ENCODE peak calls at places on chromosome 22, in four cellular contexts. F is IMR-90, N is trophoblast cell, W is H9. O is an unnamed sample.

GRCh38 chr22:48717076-48717810 is 1110.4 kb downstream of the BRD1 start:
- DNase-seq in F (no peak), N (peak), W (no peak), O (no peak)

GRCh38 chr22:48379371-48379770 is 1448.3 kb downstream of the BRD1 start:
- DNase-seq in F (no peak), N (no peak), W (no peak), O (no peak)

GRCh38 chr22:24685804-24686203 is 82.8 kb downstream of the GGT1 start:
- DNase-seq in F (no peak), N (no peak), W (peak), O (peak)

GRCh38 chr22:22168190-22168940 is 76.2 kb upstream of the VPREB1 start:
- DNase-seq in F (peak), N (peak), W (peak), O (no peak)

GRCh38 chr22:45946805-45947600 is 30.0 kb downstream of the WNT7B start:
- DNase-seq in F (no peak), N (no peak), W (no peak), O (no peak)

GRCh38 chr22:25666308-25666707 is 75.7 kb upstream of the MYO18B start:
- DNase-seq in F (no peak), N (no peak), W (peak), O (no peak)

GRCh38 chr22:45647532-45648225 is 24.0 kb upstream of the ATXN10 start:
- DNase-seq in F (no peak), N (no peak), W (no peak), O (no peak)

GRCh38 chr22:26547426-26547825 is 35.2 kb upstream of the TFIP11 start:
- DNase-seq in F (peak), N (no peak), W (no peak), O (no peak)

GRCh38 chr22:49827307-49827852 is 293 bp downstream of the BRD1 start:
- DNase-seq in F (no peak), N (no peak), W (no peak), O (no peak)

GRCh38 chr22:19432092-19432844 is at the start of gene MRPL40:
- DNase-seq in F (peak), N (peak), W (peak), O (peak)
- H3K14ac ChIP-seq in F (peak), N (peak), W (peak), O (peak)

GRCh38 chr22:19889951-19890350 is 35.3 kb upstream of the GNB1L start:
- DNase-seq in F (no peak), N (no peak), W (no peak), O (no peak)
- H4K91ac ChIP-seq in F (peak), N (peak), W (no peak), O (no peak)

DNA sequence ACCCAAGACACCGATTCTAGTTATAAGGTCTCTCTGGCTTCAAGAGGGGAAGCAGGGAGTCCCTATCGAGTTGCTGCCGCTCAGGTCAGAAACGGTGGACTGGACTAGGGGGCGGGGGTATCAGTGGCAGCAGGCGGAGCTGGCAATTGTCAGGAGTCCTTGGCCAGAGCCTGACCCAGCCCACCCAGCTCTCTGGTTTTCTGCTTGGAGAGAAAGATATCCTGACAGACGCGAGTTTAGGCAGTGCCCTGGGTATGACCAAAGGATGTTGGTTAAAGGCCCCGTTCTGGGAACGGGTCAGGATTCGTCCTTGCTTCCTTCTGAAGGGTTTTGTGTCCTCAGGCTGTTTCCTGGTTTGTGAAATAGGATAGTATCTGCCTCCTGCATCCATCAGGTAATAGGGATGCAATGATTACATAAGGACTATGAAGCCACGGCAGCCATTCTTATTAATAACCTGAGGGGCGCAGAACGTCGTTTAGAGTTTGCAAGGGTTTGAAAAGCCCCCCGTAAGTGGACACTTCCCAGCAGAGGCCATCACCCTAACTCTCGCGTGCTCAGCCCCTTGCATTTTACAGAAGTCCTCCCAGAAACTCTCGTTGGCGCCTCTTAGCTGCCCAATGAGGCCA is 700 bp upstream of the DEPDC5 start:
- DNase-seq in F (no peak), N (peak), W (peak), O (peak)
- H3K14ac ChIP-seq in F (peak), N (peak), W (no peak), O (no peak)

GRCh38 chr22:40808018-40808841 is 10.9 kb downstream of the SLC25A17 start:
- DNase-seq in F (peak), N (no peak), W (no peak), O (no peak)

GRCh38 chr22:40805699-40806203 is 13.4 kb downstream of the SLC25A17 start:
- DNase-seq in F (no peak), N (no peak), W (no peak), O (no peak)

GRCh38 chr22:40805239-40805638 is 13.9 kb downstream of the SLC25A17 start:
- DNase-seq in F (no peak), N (no peak), W (no peak), O (no peak)

GRCh38 chr22:40803292-40803691 is 15.9 kb downstream of the SLC25A17 start:
- DNase-seq in F (peak), N (no peak), W (no peak), O (no peak)

GRCh38 chr22:40806711-40807110 is 12.4 kb downstream of the SLC25A17 start:
- DNase-seq in F (no peak), N (no peak), W (no peak), O (no peak)
- H4K91ac ChIP-seq in F (no peak), N (no peak), W (no peak), O (no peak)

DNA sequence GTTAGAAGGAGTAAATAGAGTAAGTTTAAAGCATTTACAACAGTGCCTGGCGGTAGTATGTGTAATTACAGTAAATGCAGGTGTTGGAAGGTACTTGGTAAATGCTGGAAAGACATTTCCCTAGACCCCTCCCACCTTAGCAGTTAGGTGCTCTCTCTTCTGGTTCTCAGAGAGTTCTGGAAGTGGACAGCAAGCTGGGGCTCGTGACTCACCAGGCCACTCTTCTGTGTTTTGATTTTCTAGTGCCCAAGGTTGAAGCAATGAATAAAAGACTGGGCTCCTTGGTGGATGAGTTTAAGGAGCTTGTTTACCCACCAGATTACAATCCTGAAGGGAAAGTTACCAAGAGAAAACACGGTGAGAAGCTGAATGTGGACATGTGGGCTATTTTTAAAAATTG is 27.6 kb downstream of the SNU13 start:
- DNase-seq in F (peak), N (no peak), W (no peak), O (no peak)
- H3K14ac ChIP-seq in F (no peak), N (no peak), W (no peak), O (no peak)

GRCh38 chr22:29793396-29793795 is 26.2 kb downstream of the UQCR10 start:
- DNase-seq in F (no peak), N (no peak), W (no peak), O (no peak)
- H4K91ac ChIP-seq in F (no peak), N (no peak), W (no peak), O (no peak)

DNA sequence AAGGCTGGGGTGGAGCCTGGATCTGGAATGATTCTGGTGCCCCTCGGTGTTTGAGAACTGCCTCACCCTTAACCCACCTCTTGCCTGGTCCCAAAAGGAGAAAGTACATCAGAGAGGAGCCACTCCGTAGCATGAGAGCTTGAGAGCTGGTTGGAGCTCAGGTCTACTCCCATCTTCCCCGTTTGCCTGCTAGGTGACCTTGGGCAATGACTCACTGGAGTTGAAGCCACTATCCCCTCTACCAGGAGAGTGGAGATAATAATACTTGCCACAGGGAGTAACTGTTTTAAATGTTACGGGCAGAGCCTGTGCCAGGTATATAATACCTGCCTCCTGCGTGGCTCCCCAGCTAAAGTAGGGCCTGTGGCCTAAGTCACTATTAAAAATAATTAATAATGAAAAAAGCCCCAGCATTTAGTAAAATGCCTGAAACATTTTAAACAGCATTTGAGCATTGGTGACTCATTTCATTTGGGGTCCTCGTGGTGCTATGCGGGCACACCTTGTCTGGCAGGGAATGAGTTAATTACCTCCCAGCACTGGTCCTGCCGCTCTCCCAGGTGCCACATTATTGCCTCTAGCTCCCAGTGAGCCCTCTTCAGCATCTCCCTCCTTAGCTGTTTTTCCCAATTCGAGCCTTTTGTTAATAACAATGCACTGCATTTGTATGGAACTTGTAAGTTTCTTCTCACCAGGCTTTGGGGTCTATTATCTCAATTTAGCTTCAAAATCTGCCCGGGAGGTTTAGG is 22.5 kb downstream of the CYTH4 start:
- DNase-seq in F (peak), N (no peak), W (no peak), O (no peak)
- H3K14ac ChIP-seq in F (peak), N (no peak), W (no peak), O (no peak)

GRCh38 chr22:38352436-38352835 is 35.2 kb upstream of the CSNK1E start:
- DNase-seq in F (no peak), N (no peak), W (no peak), O (no peak)

GRCh38 chr22:38353142-38353629 is 36.0 kb upstream of the CSNK1E start:
- DNase-seq in F (peak), N (peak), W (peak), O (peak)

GRCh38 chr22:38348751-38349496 is 31.7 kb upstream of the CSNK1E start:
- DNase-seq in F (no peak), N (no peak), W (no peak), O (no peak)

GRCh38 chr22:38347944-38348750 is 30.9 kb upstream of the CSNK1E start:
- DNase-seq in F (peak), N (peak), W (no peak), O (no peak)

GRCh38 chr22:38350444-38351359 is 33.5 kb upstream of the CSNK1E start:
- DNase-seq in F (no peak), N (no peak), W (no peak), O (no peak)
- H4K91ac ChIP-seq in F (no peak), N (no peak), W (no peak), O (no peak)

O was measured in neuronal stem cell.